ENCODE peak calls at places on chromosomes 1 and 21, in seven cellular contexts. One of them, this sample, is unnamed.
A peak's percentile ranks its signal among the peaks of the same experiment; 100 is the strongest.

GRCh38 chr1:223211323-223211985 is 68.4 kb upstream of the TLR5 start:
- DNase-seq in thoracic aorta: no peak
- DNase-seq in PC-3: no peak
- DNase-seq in kidney epithelial cell: no peak
- DNase-seq in heart left ventricle: no peak
- DNase-seq in fibroblast of mammary gland: no peak
- DNase-seq in neural progenitor cell: no peak
- DNase-seq in this sample: no peak

GRCh38 chr1:65429078-65429477 is 8.6 kb downstream of the LEPR start:
- DNase-seq in heart left ventricle: no peak
- DNase-seq in fibroblast of mammary gland: no peak
- DNase-seq in PC-3: no peak
- DNase-seq in kidney epithelial cell: no peak
- DNase-seq in thoracic aorta: no peak
- DNase-seq in neural progenitor cell: peak; percentile 40
- DNase-seq in this sample: no peak

GRCh38 chr1:14340244-14340800 is 258.2 kb upstream of the KAZN start:
- DNase-seq in heart left ventricle: no peak
- DNase-seq in thoracic aorta: no peak
- DNase-seq in PC-3: no peak
- DNase-seq in kidney epithelial cell: no peak
- DNase-seq in neural progenitor cell: no peak
- DNase-seq in fibroblast of mammary gland: peak; percentile 79
- DNase-seq in this sample: no peak

GRCh38 chr1:43238991-43239469 is 30.8 kb upstream of the TMEM125 start:
- DNase-seq in fibroblast of mammary gland: no peak
- DNase-seq in heart left ventricle: peak; percentile 46
- DNase-seq in PC-3: no peak
- DNase-seq in neural progenitor cell: no peak
- DNase-seq in kidney epithelial cell: no peak
- DNase-seq in thoracic aorta: no peak
- DNase-seq in this sample: no peak

GRCh38 chr1:30523055-30524020 is 200.0 kb downstream of the MATN1 start:
- DNase-seq in fibroblast of mammary gland: peak; percentile 82
- DNase-seq in kidney epithelial cell: peak; percentile 89
- DNase-seq in thoracic aorta: no peak
- DNase-seq in neural progenitor cell: no peak
- DNase-seq in PC-3: peak; percentile 66
- DNase-seq in heart left ventricle: peak; percentile 53
- DNase-seq in this sample: no peak

GRCh38 chr1:12035306-12035705 is 16.0 kb downstream of the MIIP start:
- DNase-seq in fibroblast of mammary gland: no peak
- DNase-seq in neural progenitor cell: no peak
- DNase-seq in thoracic aorta: no peak
- DNase-seq in PC-3: no peak
- DNase-seq in kidney epithelial cell: no peak
- DNase-seq in heart left ventricle: no peak
- DNase-seq in this sample: no peak

GRCh38 chr1:220157738-220158137 is 63.8 kb downstream of the IARS2 start:
- DNase-seq in heart left ventricle: no peak
- DNase-seq in fibroblast of mammary gland: peak; percentile 4
- DNase-seq in neural progenitor cell: no peak
- DNase-seq in kidney epithelial cell: no peak
- DNase-seq in PC-3: no peak
- DNase-seq in thoracic aorta: no peak
- DNase-seq in this sample: no peak

GRCh38 chr1:150582371-150582770 is 3.0 kb upstream of the MCL1 start:
- DNase-seq in fibroblast of mammary gland: no peak
- DNase-seq in neural progenitor cell: no peak
- DNase-seq in kidney epithelial cell: no peak
- DNase-seq in thoracic aorta: no peak
- DNase-seq in PC-3: no peak
- DNase-seq in heart left ventricle: no peak
- DNase-seq in this sample: no peak

GRCh38 chr1:16091296-16091695 is 17.8 kb upstream of the FAM131C start:
- DNase-seq in neural progenitor cell: no peak
- DNase-seq in thoracic aorta: no peak
- DNase-seq in kidney epithelial cell: no peak
- DNase-seq in PC-3: peak; percentile 64
- DNase-seq in fibroblast of mammary gland: no peak
- DNase-seq in heart left ventricle: no peak
- DNase-seq in this sample: no peak

GRCh38 chr1:173048629-173049326 is 2.0 kb downstream of the TNFSF18 start:
- DNase-seq in kidney epithelial cell: no peak
- DNase-seq in fibroblast of mammary gland: peak; percentile 70
- DNase-seq in neural progenitor cell: no peak
- DNase-seq in heart left ventricle: no peak
- DNase-seq in PC-3: peak; percentile 98
- DNase-seq in thoracic aorta: no peak
- DNase-seq in this sample: no peak

GRCh38 chr1:42736152-42736551 is 3.9 kb downstream of the CLDN19 start:
- DNase-seq in kidney epithelial cell: no peak
- DNase-seq in PC-3: peak; percentile 43
- DNase-seq in fibroblast of mammary gland: peak; percentile 40
- DNase-seq in heart left ventricle: no peak
- DNase-seq in neural progenitor cell: peak; percentile 32
- DNase-seq in thoracic aorta: no peak
- DNase-seq in this sample: peak; percentile 84

GRCh38 chr1:157262891-157263290 is 124.7 kb upstream of the ETV3 start:
- DNase-seq in heart left ventricle: no peak
- DNase-seq in kidney epithelial cell: no peak
- DNase-seq in PC-3: no peak
- DNase-seq in fibroblast of mammary gland: no peak
- DNase-seq in thoracic aorta: no peak
- DNase-seq in neural progenitor cell: no peak
- DNase-seq in this sample: no peak

GRCh38 chr1:30627206-30627605 is 96.2 kb downstream of the MATN1 start:
- DNase-seq in kidney epithelial cell: no peak
- DNase-seq in heart left ventricle: no peak
- DNase-seq in fibroblast of mammary gland: no peak
- DNase-seq in thoracic aorta: no peak
- DNase-seq in neural progenitor cell: no peak
- DNase-seq in PC-3: no peak
- DNase-seq in this sample: no peak

GRCh38 chr1:158008630-158009029 is 15.2 kb downstream of the KIRREL1 start:
- DNase-seq in kidney epithelial cell: no peak
- DNase-seq in neural progenitor cell: no peak
- DNase-seq in thoracic aorta: no peak
- DNase-seq in fibroblast of mammary gland: peak; percentile 49
- DNase-seq in PC-3: peak; percentile 74
- DNase-seq in heart left ventricle: no peak
- DNase-seq in this sample: no peak

GRCh38 chr1:47684964-47685762 is 247.3 kb downstream of the FOXD2 start:
- DNase-seq in fibroblast of mammary gland: no peak
- DNase-seq in PC-3: peak; percentile 72
- DNase-seq in heart left ventricle: no peak
- DNase-seq in neural progenitor cell: no peak
- DNase-seq in kidney epithelial cell: no peak
- DNase-seq in thoracic aorta: no peak
- DNase-seq in this sample: peak; percentile 78

GRCh38 chr21:29230541-29231275 is 68.0 kb upstream of the BACH1 start:
- DNase-seq in heart left ventricle: no peak
- DNase-seq in thoracic aorta: no peak
- DNase-seq in neural progenitor cell: no peak
- DNase-seq in kidney epithelial cell: no peak
- DNase-seq in PC-3: no peak
- DNase-seq in fibroblast of mammary gland: no peak
- DNase-seq in this sample: no peak

GRCh38 chr1:29456685-29457084 is 220.4 kb downstream of the PTPRU start:
- DNase-seq in PC-3: no peak
- DNase-seq in fibroblast of mammary gland: no peak
- DNase-seq in kidney epithelial cell: no peak
- DNase-seq in thoracic aorta: no peak
- DNase-seq in neural progenitor cell: no peak
- DNase-seq in heart left ventricle: no peak
- DNase-seq in this sample: no peak

GRCh38 chr1:29455781-29456180 is 219.5 kb downstream of the PTPRU start:
- DNase-seq in thoracic aorta: no peak
- DNase-seq in kidney epithelial cell: no peak
- DNase-seq in neural progenitor cell: no peak
- DNase-seq in heart left ventricle: no peak
- DNase-seq in PC-3: no peak
- DNase-seq in fibroblast of mammary gland: no peak
- DNase-seq in this sample: no peak

GRCh38 chr1:29452463-29453230 is 216.3 kb downstream of the PTPRU start:
- DNase-seq in heart left ventricle: no peak
- DNase-seq in kidney epithelial cell: no peak
- DNase-seq in PC-3: no peak
- DNase-seq in neural progenitor cell: no peak
- DNase-seq in thoracic aorta: no peak
- DNase-seq in fibroblast of mammary gland: no peak
- DNase-seq in this sample: no peak

GRCh38 chr1:29454616-29455380 is 218.5 kb downstream of the PTPRU start:
- DNase-seq in fibroblast of mammary gland: no peak
- DNase-seq in kidney epithelial cell: no peak
- DNase-seq in heart left ventricle: no peak
- DNase-seq in neural progenitor cell: no peak
- DNase-seq in PC-3: no peak
- DNase-seq in thoracic aorta: no peak
- DNase-seq in this sample: no peak

DNA sequence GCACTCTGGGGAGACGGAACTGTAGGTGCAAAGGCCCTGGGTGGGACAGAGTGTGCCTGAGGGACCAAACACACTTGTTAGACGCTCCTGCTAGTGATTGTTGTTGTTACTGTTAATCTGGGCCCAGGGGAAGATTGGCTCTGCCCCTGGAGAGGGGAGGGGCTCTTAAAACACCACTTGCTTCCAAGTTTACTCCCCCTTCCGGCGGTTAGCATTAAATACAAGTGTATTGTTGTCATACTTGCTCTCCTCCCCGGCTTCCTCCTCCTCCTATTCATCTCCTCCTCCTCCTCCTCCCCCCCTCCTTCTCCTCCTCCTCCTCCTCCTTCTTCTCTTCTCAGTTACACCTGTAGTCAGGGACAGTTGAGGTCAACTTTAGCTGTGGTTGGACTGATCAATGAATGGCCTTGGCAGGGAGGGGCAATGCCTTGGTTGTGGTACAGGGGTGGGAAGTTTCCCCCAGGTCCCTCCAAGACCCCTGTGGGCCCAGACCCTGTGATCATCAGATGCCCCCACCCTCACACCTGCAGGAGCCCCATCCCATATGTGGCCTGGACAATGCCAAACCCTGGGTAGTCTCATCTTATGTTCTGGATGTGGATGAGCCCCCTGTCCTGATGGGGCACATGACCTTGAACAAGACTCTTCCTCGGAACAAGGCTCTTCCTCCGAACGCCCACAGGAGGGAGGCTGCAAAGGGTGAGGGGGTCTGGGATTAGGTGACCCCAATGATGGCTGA is 217.3 kb downstream of the PTPRU start:
- DNase-seq in fibroblast of mammary gland: peak; percentile 53
- DNase-seq in kidney epithelial cell: no peak
- DNase-seq in neural progenitor cell: peak; percentile 83
- DNase-seq in heart left ventricle: no peak
- DNase-seq in thoracic aorta: no peak
- DNase-seq in PC-3: peak; percentile 62
- DNase-seq in this sample: no peak
- TF ChIP-seq CTCF in fibroblast of mammary gland: peak; percentile 20
- TF ChIP-seq CTCF in kidney epithelial cell: peak; percentile 37
- TF ChIP-seq CTCF in neural progenitor cell: peak; percentile 60
- TF ChIP-seq CTCF in heart left ventricle: peak; percentile 19
- TF ChIP-seq CTCF in thoracic aorta: no peak
- TF ChIP-seq CTCF in PC-3: peak; percentile 42
- TF ChIP-seq CTCF in this sample: no peak

GRCh38 chr1:108664426-108664950 is 3.6 kb upstream of the HENMT1 start:
- DNase-seq in heart left ventricle: no peak
- DNase-seq in kidney epithelial cell: no peak
- DNase-seq in PC-3: no peak
- DNase-seq in fibroblast of mammary gland: no peak
- DNase-seq in thoracic aorta: no peak
- DNase-seq in neural progenitor cell: no peak
- DNase-seq in this sample: no peak

GRCh38 chr1:108665047-108665446 is 4.2 kb upstream of the HENMT1 start:
- DNase-seq in heart left ventricle: no peak
- DNase-seq in fibroblast of mammary gland: no peak
- DNase-seq in PC-3: no peak
- DNase-seq in kidney epithelial cell: no peak
- DNase-seq in neural progenitor cell: no peak
- DNase-seq in thoracic aorta: no peak
- DNase-seq in this sample: no peak

GRCh38 chr1:108657701-108658100 is 3.2 kb downstream of the HENMT1 start:
- DNase-seq in heart left ventricle: no peak
- DNase-seq in kidney epithelial cell: no peak
- DNase-seq in thoracic aorta: no peak
- DNase-seq in PC-3: no peak
- DNase-seq in fibroblast of mammary gland: peak; percentile 25
- DNase-seq in neural progenitor cell: no peak
- DNase-seq in this sample: no peak

GRCh38 chr1:108663074-108663473 is 2.2 kb upstream of the HENMT1 start:
- DNase-seq in kidney epithelial cell: no peak
- DNase-seq in neural progenitor cell: no peak
- DNase-seq in fibroblast of mammary gland: peak; percentile 21
- DNase-seq in heart left ventricle: no peak
- DNase-seq in PC-3: no peak
- DNase-seq in thoracic aorta: no peak
- DNase-seq in this sample: no peak

DNA sequence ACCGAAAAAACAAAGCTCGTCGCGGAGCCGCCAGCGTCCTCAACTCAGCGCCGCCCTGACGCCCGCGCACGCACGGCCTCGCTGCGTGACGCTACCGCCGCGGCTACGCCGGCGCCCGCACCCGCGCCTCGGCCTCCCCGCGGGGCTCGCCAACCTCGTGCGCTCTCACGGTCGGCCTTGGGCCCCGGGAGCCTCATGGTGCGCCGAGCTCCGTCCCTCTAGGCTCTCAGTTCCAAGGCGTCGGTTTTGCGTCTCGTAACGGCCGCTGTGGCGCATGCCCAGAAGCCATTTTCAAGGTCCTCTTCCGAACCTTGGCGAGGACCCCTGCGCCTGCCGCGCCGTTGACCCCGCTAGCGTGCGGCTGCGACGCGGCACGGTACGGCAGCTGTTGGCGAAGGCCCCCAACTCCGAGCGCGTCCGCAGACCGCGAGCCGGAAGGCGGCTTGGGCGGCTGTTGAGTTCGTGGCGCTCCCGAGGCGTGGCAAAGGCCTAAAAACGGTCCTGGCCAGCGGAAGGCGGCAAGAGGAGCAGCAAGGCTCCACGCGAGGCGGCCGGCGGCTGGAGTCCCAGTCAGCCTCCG is at the start of gene HENMT1:
- DNase-seq in thoracic aorta: no peak
- DNase-seq in neural progenitor cell: peak; percentile 67
- DNase-seq in fibroblast of mammary gland: peak; percentile 68
- DNase-seq in kidney epithelial cell: peak; percentile 14
- DNase-seq in heart left ventricle: peak; percentile 58
- DNase-seq in PC-3: peak; percentile 22
- DNase-seq in this sample: peak; percentile 34
- H3K4me3 ChIP-seq in thoracic aorta: peak within 1 kb of the TSS; percentile 95
- H3K4me3 ChIP-seq in neural progenitor cell: peak within 1 kb of the TSS; percentile 44
- H3K4me3 ChIP-seq in fibroblast of mammary gland: peak within 1 kb of the TSS; percentile 46
- H3K4me3 ChIP-seq in kidney epithelial cell: peak within 1 kb of the TSS; percentile 51
- H3K4me3 ChIP-seq in heart left ventricle: peak within 1 kb of the TSS; percentile 58
- H3K4me3 ChIP-seq in PC-3: peak within 1 kb of the TSS; percentile 64
- H3K4me3 ChIP-seq in this sample: peak within 1 kb of the TSS; percentile 57

GRCh38 chr1:167797005-167797404 is 75.2 kb downstream of the MPZL1 start:
- DNase-seq in thoracic aorta: peak; percentile 71
- DNase-seq in heart left ventricle: peak; percentile 75
- DNase-seq in PC-3: peak; percentile 95
- DNase-seq in fibroblast of mammary gland: peak; percentile 100
- DNase-seq in neural progenitor cell: peak; percentile 46
- DNase-seq in kidney epithelial cell: peak; percentile 97
- DNase-seq in this sample: peak; percentile 85
- TF ChIP-seq CTCF in thoracic aorta: no peak
- TF ChIP-seq CTCF in heart left ventricle: no peak
- TF ChIP-seq CTCF in PC-3: peak; percentile 32
- TF ChIP-seq CTCF in fibroblast of mammary gland: peak; percentile 12
- TF ChIP-seq CTCF in neural progenitor cell: no peak
- TF ChIP-seq CTCF in kidney epithelial cell: peak; percentile 16
- TF ChIP-seq CTCF in this sample: no peak

GRCh38 chr1:9555942-9556341 is 16.7 kb downstream of the SLC25A33 start:
- DNase-seq in fibroblast of mammary gland: no peak
- DNase-seq in heart left ventricle: no peak
- DNase-seq in kidney epithelial cell: no peak
- DNase-seq in neural progenitor cell: no peak
- DNase-seq in PC-3: no peak
- DNase-seq in thoracic aorta: no peak
- DNase-seq in this sample: no peak
- H3K4me3 ChIP-seq in fibroblast of mammary gland: no peak overlapping the region
- H3K4me3 ChIP-seq in heart left ventricle: peak overlapping the region; percentile 29
- H3K4me3 ChIP-seq in kidney epithelial cell: no peak overlapping the region
- H3K4me3 ChIP-seq in neural progenitor cell: no peak overlapping the region
- H3K4me3 ChIP-seq in PC-3: no peak overlapping the region
- H3K4me3 ChIP-seq in thoracic aorta: no peak overlapping the region
- H3K4me3 ChIP-seq in this sample: no peak overlapping the region